ENCODE peak calls at places on chromosomes 12 and 14, in six cellular contexts. K, A, F, L, O and M are unnamed samples.

GRCh38 chr14:103941462-103941861 is 867 bp downstream of the RD3L start:
- DNase-seq in F (no peak), L (no peak), K (no peak), O (no peak), A (no peak), M (no peak)

GRCh38 chr12:124551268-124552144 is 15.9 kb downstream of the NCOR2 start:
- DNase-seq in A (peak), K (no peak), O (no peak), L (no peak), F (no peak), M (peak)

GRCh38 chr14:85172290-85172689 is 357.7 kb upstream of the FLRT2 start:
- DNase-seq in L (no peak), K (no peak), F (no peak), A (no peak), O (no peak), M (no peak)

GRCh38 chr14:22892488-22892887 is 9.5 kb downstream of the REM2 start:
- DNase-seq in K (no peak), F (no peak), O (no peak), L (no peak), A (no peak), M (no peak)

GRCh38 chr14:97705976-97706375 is 908.8 kb downstream of the VRK1 start:
- DNase-seq in K (no peak), L (no peak), O (no peak), A (no peak), F (no peak), M (no peak)

GRCh38 chr12:129089576-129089975 is 236.3 kb downstream of the GLT1D1 start:
- DNase-seq in A (no peak), L (no peak), K (no peak), O (no peak), F (no peak), M (no peak)

GRCh38 chr12:6280053-6280469 is 30.4 kb upstream of the PLEKHG6 start:
- DNase-seq in O (peak), A (peak), F (no peak), K (peak), L (peak), M (peak)

GRCh38 chr12:98274430-98275130 is 240.8 kb upstream of the TMPO start:
- DNase-seq in L (no peak), A (no peak), F (no peak), K (no peak), O (no peak), M (no peak)

GRCh38 chr12:72267974-72268373 is 4.2 kb upstream of the TRHDE start:
- DNase-seq in K (no peak), F (no peak), O (peak), L (peak), A (no peak), M (peak)

GRCh38 chr14:67999693-68000384 is 180.3 kb downstream of the RAD51B start:
- DNase-seq in A (no peak), O (peak), L (peak), K (no peak), F (no peak), M (peak)

GRCh38 chr12:2168808-2169207 is 116.0 kb downstream of the CACNA1C start:
- DNase-seq in O (peak), K (no peak), L (no peak), A (no peak), F (no peak), M (peak)

GRCh38 chr12:52235001-52235760 is 2.1 kb downstream of the KRT7 start:
- DNase-seq in A (peak), O (peak), L (peak), K (peak), F (no peak), M (no peak)

GRCh38 chr12:111103583-111103982 is 183.2 kb upstream of the MYL2 start:
- DNase-seq in O (no peak), K (no peak), F (no peak), L (no peak), A (no peak), M (no peak)

GRCh38 chr14:66141733-66142132 is 344.4 kb upstream of the CCDC196 start:
- DNase-seq in A (no peak), L (no peak), F (no peak), K (no peak), O (no peak), M (no peak)

GRCh38 chr14:52391866-52392600 is 77.9 kb downstream of the PTGER2 start:
- DNase-seq in O (peak), K (no peak), A (no peak), F (no peak), L (peak), M (peak)

GRCh38 chr12:122813310-122813713 is 21.9 kb upstream of the HIP1R start:
- DNase-seq in F (no peak), L (no peak), O (no peak), K (no peak), A (no peak), M (no peak)

GRCh38 chr12:124869011-124869665 is 5.5 kb upstream of the SCARB1 start:
- DNase-seq in A (no peak), F (no peak), K (no peak), O (no peak), L (no peak), M (peak)

GRCh38 chr12:6070472-6071257 is 53.8 kb downstream of the VWF start:
- DNase-seq in O (no peak), A (no peak), K (no peak), F (no peak), L (no peak), M (no peak)

GRCh38 chr14:104723651-104724406 is at the start of gene ADSS1:
- DNase-seq in L (peak), K (peak), A (peak), O (no peak), F (no peak), M (peak)

GRCh38 chr12:52234226-52234810 is 1.3 kb downstream of the KRT7 start:
- DNase-seq in O (no peak), A (peak), L (no peak), K (peak), F (no peak), M (no peak)

GRCh38 chr12:72586456-72586855 is 314.3 kb downstream of the TRHDE start:
- DNase-seq in L (no peak), A (no peak), K (no peak), O (no peak), F (no peak), M (no peak)

GRCh38 chr14:72686832-72687231 is 207.1 kb downstream of the DPF3 start:
- DNase-seq in A (no peak), K (no peak), F (no peak), L (no peak), O (no peak), M (no peak)

GRCh38 chr12:52057614-52057939 is 6.3 kb downstream of the NR4A1 start:
- DNase-seq in A (no peak), F (no peak), O (no peak), L (no peak), K (no peak), M (no peak)

GRCh38 chr14:62655161-62655560 is 390.1 kb downstream of the KCNH5 start:
- DNase-seq in F (no peak), A (no peak), K (no peak), L (no peak), O (peak), M (no peak)

GRCh38 chr14:104741803-104742251 is 11.1 kb upstream of the SIVA1 start:
- DNase-seq in O (no peak), L (no peak), A (no peak), F (no peak), K (no peak), M (no peak)

GRCh38 chr12:28349196-28349595 is 158.9 kb downstream of the CCDC91 start:
- DNase-seq in A (no peak), O (no peak), K (no peak), F (no peak), L (no peak), M (no peak)

GRCh38 chr14:72894623-72895378 is 900 bp upstream of the DPF3 start:
- DNase-seq in A (no peak), F (no peak), K (no peak), L (peak), O (no peak), M (no peak)

GRCh38 chr12:12265035-12265434 is 1.8 kb downstream of the LRP6 start:
- DNase-seq in K (no peak), F (no peak), A (no peak), O (no peak), L (no peak), M (no peak)
- H3K4me3 ChIP-seq in K (peak), F (peak), A (peak), O (peak), L (peak), M (peak)

GRCh38 chr12:127381043-127381668 is 885.8 kb upstream of the TMEM132C start:
- DNase-seq in K (peak), L (peak), A (peak), F (no peak), O (peak), M (peak)
- H3K4me3 ChIP-seq in K (peak), L (peak), A (no peak), F (peak), O (peak), M (peak)

DNA sequence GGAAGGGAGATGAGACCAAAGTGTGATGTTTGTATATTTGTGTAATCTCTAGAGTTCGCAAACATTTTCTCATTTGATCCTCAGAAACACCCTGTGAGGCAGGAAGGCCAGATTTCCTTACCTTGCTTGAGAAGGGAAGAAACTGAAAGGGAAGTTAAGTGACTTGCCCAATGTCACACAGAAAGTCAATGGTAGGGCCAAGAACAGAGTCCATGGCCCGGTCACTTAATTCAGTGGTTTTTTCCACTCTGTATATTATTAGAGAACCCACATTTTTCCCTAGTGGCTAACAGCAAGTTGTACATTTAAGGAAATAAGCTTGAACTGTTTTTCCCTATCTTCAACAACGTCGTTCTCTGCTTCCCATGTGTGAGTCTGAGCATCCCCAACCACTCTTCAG is 25.6 kb upstream of the CHPT1 start:
- DNase-seq in A (no peak), F (no peak), K (no peak), O (no peak), L (no peak), M (no peak)
- H3K4me3 ChIP-seq in A (no peak), F (no peak), K (no peak), O (no peak), L (no peak), M (no peak)

GRCh38 chr12:116534341-116535121 is 24.6 kb upstream of the MAP1LC3B2 start:
- DNase-seq in L (peak), A (peak), O (peak), F (no peak), K (no peak), M (no peak)

GRCh38 chr12:116532986-116533342 is 26.2 kb upstream of the MAP1LC3B2 start:
- DNase-seq in K (no peak), L (no peak), A (no peak), F (no peak), O (peak), M (no peak)

GRCh38 chr12:116537149-116537904 is 21.9 kb upstream of the MAP1LC3B2 start:
- DNase-seq in A (no peak), K (no peak), O (no peak), L (no peak), F (no peak), M (no peak)

GRCh38 chr12:116533343-116534248 is 25.6 kb upstream of the MAP1LC3B2 start:
- DNase-seq in L (peak), O (peak), F (peak), K (peak), A (peak), M (peak)

DNA sequence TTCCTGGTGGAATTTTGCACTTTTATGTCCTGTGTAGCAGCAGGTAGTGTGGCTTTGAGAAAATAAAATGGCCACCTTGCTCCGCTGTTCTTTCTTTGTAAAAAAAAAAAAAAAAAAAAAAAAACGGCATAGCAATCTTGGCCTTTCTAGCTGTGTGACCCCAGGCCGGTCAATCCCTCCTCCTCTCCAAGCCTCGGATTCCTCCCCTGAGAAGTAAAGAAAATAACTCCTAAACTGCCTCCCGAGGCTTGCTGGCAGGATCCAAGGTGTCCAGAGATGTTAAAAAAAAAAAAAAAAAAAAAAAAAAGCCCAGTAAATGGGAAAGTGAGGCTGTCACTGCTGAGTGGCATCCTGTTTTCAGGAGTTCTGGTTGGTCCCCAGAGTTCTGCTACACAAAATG is 23.9 kb upstream of the MAP1LC3B2 start:
- DNase-seq in F (no peak), L (no peak), O (no peak), K (no peak), A (no peak), M (no peak)
- H3K4me3 ChIP-seq in F (no peak), L (no peak), O (no peak), K (no peak), A (no peak), M (no peak)

DNA sequence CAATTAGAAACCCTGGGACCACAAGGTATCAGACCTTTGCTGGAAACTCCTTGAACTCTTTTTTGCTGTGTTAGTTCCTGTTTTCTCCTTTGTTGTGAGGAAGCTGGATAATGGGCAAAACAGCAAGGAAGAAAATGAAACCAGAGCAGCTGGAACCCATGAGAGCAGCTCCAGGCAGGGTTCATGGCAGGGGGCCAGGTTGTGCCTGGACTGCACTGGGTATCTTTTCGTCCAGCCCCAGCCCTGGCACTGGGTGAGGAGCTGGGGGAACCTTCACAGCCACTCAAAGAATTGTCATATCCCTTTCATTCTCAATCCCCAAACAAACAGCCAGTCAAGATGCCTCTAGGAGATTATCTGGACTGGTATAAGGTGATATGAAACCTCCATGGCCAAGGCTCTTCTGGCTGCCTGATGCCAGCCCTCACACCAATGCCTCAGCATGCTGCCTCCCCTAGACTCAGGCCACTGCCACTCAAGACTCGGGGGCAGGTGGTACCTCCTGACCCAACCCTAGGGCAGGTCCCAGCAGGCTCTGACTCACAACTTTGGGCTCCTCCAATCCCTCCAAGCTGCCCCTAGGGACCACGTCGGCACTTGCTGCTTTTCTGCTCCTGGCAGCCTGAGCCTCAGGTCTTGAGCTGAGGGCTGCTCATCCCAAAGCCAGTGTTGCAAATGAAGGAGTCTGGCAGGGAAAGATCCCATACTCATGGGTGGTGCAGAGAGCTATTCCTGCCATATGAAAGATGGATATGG is 16.5 kb downstream of the FAM186B start:
- DNase-seq in O (peak), F (no peak), K (no peak), A (no peak), L (no peak), M (no peak)
- H3K4me3 ChIP-seq in O (no peak), F (no peak), K (no peak), A (no peak), L (no peak), M (no peak)

GRCh38 chr12:47396902-47397663 is 308.7 kb downstream of the RPAP3 start:
- DNase-seq in F (no peak), L (no peak), A (no peak), O (no peak), K (no peak), M (no peak)
- H3K4me3 ChIP-seq in F (no peak), L (no peak), A (no peak), O (no peak), K (no peak), M (no peak)

GRCh38 chr14:24198845-24199524 is 3.7 kb upstream of the TM9SF1 start:
- DNase-seq in O (no peak), K (no peak), L (no peak), F (no peak), A (no peak), M (no peak)

GRCh38 chr14:24196071-24197061 is 1.1 kb upstream of the TM9SF1 start:
- DNase-seq in K (no peak), O (peak), A (no peak), F (no peak), L (peak), M (peak)

GRCh38 chr14:24194873-24195185 is 412 bp downstream of the TM9SF1 start:
- DNase-seq in A (no peak), O (no peak), L (peak), K (no peak), F (no peak), M (no peak)

GRCh38 chr14:24195186-24196070 is at the start of gene TM9SF1:
- DNase-seq in O (peak), L (peak), K (peak), A (peak), F (peak), M (peak)

DNA sequence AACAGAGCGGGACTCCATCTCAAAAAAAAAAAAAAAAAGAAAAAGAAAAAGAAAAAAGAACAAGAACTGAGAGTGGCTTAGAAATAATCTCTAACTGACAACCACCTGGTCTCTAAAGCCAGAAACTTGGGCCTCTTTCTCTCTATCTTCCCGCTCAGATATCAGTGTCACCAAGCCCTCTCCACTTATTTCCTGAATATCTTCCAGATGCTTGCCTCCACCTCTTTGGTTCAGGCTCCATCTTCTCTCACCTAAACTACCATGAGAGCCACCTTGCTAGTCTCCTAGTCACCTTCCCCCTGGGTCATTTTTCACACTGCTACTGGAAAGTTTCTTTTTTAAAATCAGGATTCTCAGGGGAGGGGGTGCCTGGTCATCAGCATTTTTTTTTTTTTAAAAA is 1.8 kb upstream of the TM9SF1 start:
- DNase-seq in L (no peak), F (no peak), O (no peak), A (no peak), K (no peak), M (no peak)
- H3K4me3 ChIP-seq in L (peak), F (no peak), O (no peak), A (no peak), K (no peak), M (no peak)